ENCODE peak calls at places on chromosomes 1 and 21, in seven cellular contexts. One of them, this sample, is unnamed.

GRCh38 chr1:50060279-50060678 is 36.5 kb upstream of the AGBL4 start:
- DNase-seq in T-helper 2 cell: no peak
- DNase-seq in germinal center: no peak
- DNase-seq in C1 segment of cervical spinal cord: no peak
- DNase-seq in T-helper 17 cell: no peak
- DNase-seq in DMS79 treated with DMSO at 0.1 percent for 48 hours: peak; percentile 13
- DNase-seq in CD4-positive, alpha-beta T cell: no peak
- DNase-seq in this sample: no peak

GRCh38 chr1:191174298-191174697 is 696.6 kb upstream of the BRINP3 start:
- DNase-seq in C1 segment of cervical spinal cord: no peak
- DNase-seq in T-helper 17 cell: no peak
- DNase-seq in T-helper 2 cell: peak; percentile 1
- DNase-seq in CD4-positive, alpha-beta T cell: no peak
- DNase-seq in germinal center: no peak
- DNase-seq in DMS79 treated with DMSO at 0.1 percent for 48 hours: no peak
- DNase-seq in this sample: no peak

GRCh38 chr1:182189535-182190066 is 128.1 kb upstream of the ZNF648 start:
- DNase-seq in DMS79 treated with DMSO at 0.1 percent for 48 hours: no peak
- DNase-seq in germinal center: no peak
- DNase-seq in CD4-positive, alpha-beta T cell: no peak
- DNase-seq in C1 segment of cervical spinal cord: no peak
- DNase-seq in T-helper 2 cell: peak; percentile 78
- DNase-seq in T-helper 17 cell: no peak
- DNase-seq in this sample: no peak

GRCh38 chr1:233620065-233620464 is 6.2 kb downstream of the KCNK1 start:
- DNase-seq in germinal center: no peak
- DNase-seq in DMS79 treated with DMSO at 0.1 percent for 48 hours: no peak
- DNase-seq in C1 segment of cervical spinal cord: no peak
- DNase-seq in CD4-positive, alpha-beta T cell: no peak
- DNase-seq in T-helper 17 cell: no peak
- DNase-seq in T-helper 2 cell: peak; percentile 57
- DNase-seq in this sample: no peak

GRCh38 chr21:34695434-34695833 is 26.6 kb downstream of the CLIC6 start:
- DNase-seq in DMS79 treated with DMSO at 0.1 percent for 48 hours: no peak
- DNase-seq in germinal center: no peak
- DNase-seq in T-helper 17 cell: no peak
- DNase-seq in C1 segment of cervical spinal cord: no peak
- DNase-seq in T-helper 2 cell: no peak
- DNase-seq in CD4-positive, alpha-beta T cell: no peak
- DNase-seq in this sample: no peak

GRCh38 chr1:23528245-23528978 is 2.6 kb downstream of the E2F2 start:
- DNase-seq in T-helper 17 cell: peak; percentile 55
- DNase-seq in T-helper 2 cell: peak; percentile 87
- DNase-seq in germinal center: peak; percentile 40
- DNase-seq in DMS79 treated with DMSO at 0.1 percent for 48 hours: peak; percentile 91
- DNase-seq in C1 segment of cervical spinal cord: no peak
- DNase-seq in CD4-positive, alpha-beta T cell: peak; percentile 80
- DNase-seq in this sample: peak; percentile 85

GRCh38 chr1:151340870-151341754 is 5.9 kb downstream of the RFX5 start:
- DNase-seq in germinal center: peak; percentile 62
- DNase-seq in CD4-positive, alpha-beta T cell: no peak
- DNase-seq in DMS79 treated with DMSO at 0.1 percent for 48 hours: peak; percentile 57
- DNase-seq in T-helper 17 cell: peak; percentile 22
- DNase-seq in T-helper 2 cell: peak; percentile 79
- DNase-seq in C1 segment of cervical spinal cord: peak; percentile 51
- DNase-seq in this sample: peak; percentile 52

GRCh38 chr1:208161656-208162375 is 82.4 kb downstream of the PLXNA2 start:
- DNase-seq in T-helper 2 cell: no peak
- DNase-seq in DMS79 treated with DMSO at 0.1 percent for 48 hours: no peak
- DNase-seq in germinal center: no peak
- DNase-seq in CD4-positive, alpha-beta T cell: no peak
- DNase-seq in T-helper 17 cell: no peak
- DNase-seq in C1 segment of cervical spinal cord: no peak
- DNase-seq in this sample: no peak

GRCh38 chr1:209899948-209900347 is 38.1 kb upstream of the SYT14 start:
- DNase-seq in CD4-positive, alpha-beta T cell: no peak
- DNase-seq in T-helper 17 cell: no peak
- DNase-seq in germinal center: peak; percentile 10
- DNase-seq in T-helper 2 cell: peak; percentile 15
- DNase-seq in DMS79 treated with DMSO at 0.1 percent for 48 hours: no peak
- DNase-seq in C1 segment of cervical spinal cord: no peak
- DNase-seq in this sample: peak; percentile 27

GRCh38 chr1:8259498-8260290 is 58.2 kb upstream of the SLC45A1 start:
- DNase-seq in T-helper 17 cell: no peak
- DNase-seq in germinal center: no peak
- DNase-seq in T-helper 2 cell: no peak
- DNase-seq in DMS79 treated with DMSO at 0.1 percent for 48 hours: peak; percentile 81
- DNase-seq in CD4-positive, alpha-beta T cell: no peak
- DNase-seq in C1 segment of cervical spinal cord: no peak
- DNase-seq in this sample: no peak

GRCh38 chr1:229845410-229846138 is 219.5 kb downstream of the URB2 start:
- DNase-seq in germinal center: no peak
- DNase-seq in C1 segment of cervical spinal cord: no peak
- DNase-seq in CD4-positive, alpha-beta T cell: no peak
- DNase-seq in T-helper 2 cell: no peak
- DNase-seq in DMS79 treated with DMSO at 0.1 percent for 48 hours: no peak
- DNase-seq in T-helper 17 cell: no peak
- DNase-seq in this sample: no peak

GRCh38 chr1:160346953-160347352 is 3.8 kb downstream of the NCSTN start:
- DNase-seq in T-helper 17 cell: no peak
- DNase-seq in DMS79 treated with DMSO at 0.1 percent for 48 hours: no peak
- DNase-seq in C1 segment of cervical spinal cord: no peak
- DNase-seq in germinal center: peak; percentile 61
- DNase-seq in CD4-positive, alpha-beta T cell: no peak
- DNase-seq in T-helper 2 cell: no peak
- DNase-seq in this sample: no peak

GRCh38 chr1:1189071-1189470 is 15.4 kb downstream of the TTLL10 start:
- DNase-seq in T-helper 17 cell: no peak
- DNase-seq in DMS79 treated with DMSO at 0.1 percent for 48 hours: no peak
- DNase-seq in T-helper 2 cell: no peak
- DNase-seq in CD4-positive, alpha-beta T cell: no peak
- DNase-seq in C1 segment of cervical spinal cord: no peak
- DNase-seq in germinal center: no peak
- DNase-seq in this sample: no peak

GRCh38 chr1:170807432-170807831 is 127.9 kb upstream of the MROH9 start:
- DNase-seq in T-helper 17 cell: no peak
- DNase-seq in C1 segment of cervical spinal cord: no peak
- DNase-seq in CD4-positive, alpha-beta T cell: no peak
- DNase-seq in T-helper 2 cell: no peak
- DNase-seq in germinal center: no peak
- DNase-seq in DMS79 treated with DMSO at 0.1 percent for 48 hours: no peak
- DNase-seq in this sample: no peak

GRCh38 chr1:38243106-38243505 is 196.5 kb upstream of the POU3F1 start:
- DNase-seq in germinal center: no peak
- DNase-seq in T-helper 2 cell: no peak
- DNase-seq in C1 segment of cervical spinal cord: no peak
- DNase-seq in T-helper 17 cell: no peak
- DNase-seq in CD4-positive, alpha-beta T cell: no peak
- DNase-seq in DMS79 treated with DMSO at 0.1 percent for 48 hours: no peak
- DNase-seq in this sample: no peak

GRCh38 chr1:60978421-60979357 is 103.7 kb upstream of the NFIA start:
- DNase-seq in T-helper 17 cell: no peak
- DNase-seq in DMS79 treated with DMSO at 0.1 percent for 48 hours: peak; percentile 8
- DNase-seq in germinal center: peak; percentile 25
- DNase-seq in T-helper 2 cell: peak; percentile 56
- DNase-seq in CD4-positive, alpha-beta T cell: no peak
- DNase-seq in C1 segment of cervical spinal cord: no peak
- DNase-seq in this sample: peak; percentile 19

GRCh38 chr1:7406641-7407546 is 364.2 kb upstream of the VAMP3 start:
- DNase-seq in C1 segment of cervical spinal cord: no peak
- DNase-seq in germinal center: no peak
- DNase-seq in T-helper 17 cell: no peak
- DNase-seq in DMS79 treated with DMSO at 0.1 percent for 48 hours: no peak
- DNase-seq in CD4-positive, alpha-beta T cell: no peak
- DNase-seq in T-helper 2 cell: no peak
- DNase-seq in this sample: no peak

GRCh38 chr1:230222678-230223077 is 155.6 kb downstream of the GALNT2 start:
- DNase-seq in T-helper 17 cell: no peak
- DNase-seq in DMS79 treated with DMSO at 0.1 percent for 48 hours: no peak
- DNase-seq in germinal center: no peak
- DNase-seq in CD4-positive, alpha-beta T cell: no peak
- DNase-seq in C1 segment of cervical spinal cord: no peak
- DNase-seq in T-helper 2 cell: no peak
- DNase-seq in this sample: no peak

GRCh38 chr1:170164103-170164763 is 18.5 kb downstream of the NTMT2 start:
- DNase-seq in CD4-positive, alpha-beta T cell: no peak
- DNase-seq in DMS79 treated with DMSO at 0.1 percent for 48 hours: no peak
- DNase-seq in germinal center: no peak
- DNase-seq in C1 segment of cervical spinal cord: no peak
- DNase-seq in T-helper 2 cell: peak; percentile 1
- DNase-seq in T-helper 17 cell: no peak
- DNase-seq in this sample: no peak

GRCh38 chr1:59502009-59502691 is 205.3 kb downstream of the FGGY start:
- DNase-seq in CD4-positive, alpha-beta T cell: no peak
- DNase-seq in DMS79 treated with DMSO at 0.1 percent for 48 hours: no peak
- DNase-seq in C1 segment of cervical spinal cord: no peak
- DNase-seq in T-helper 2 cell: no peak
- DNase-seq in T-helper 17 cell: no peak
- DNase-seq in germinal center: no peak
- DNase-seq in this sample: no peak

GRCh38 chr21:26614251-26614650 is 41.2 kb upstream of the CYYR1 start:
- DNase-seq in T-helper 2 cell: no peak
- DNase-seq in C1 segment of cervical spinal cord: no peak
- DNase-seq in DMS79 treated with DMSO at 0.1 percent for 48 hours: no peak
- DNase-seq in CD4-positive, alpha-beta T cell: no peak
- DNase-seq in T-helper 17 cell: no peak
- DNase-seq in germinal center: no peak
- DNase-seq in this sample: no peak

GRCh38 chr1:2415801-2416208 is 3.4 kb upstream of the PEX10 start:
- DNase-seq in CD4-positive, alpha-beta T cell: peak; percentile 53
- DNase-seq in T-helper 2 cell: peak; percentile 75
- DNase-seq in T-helper 17 cell: no peak
- DNase-seq in germinal center: peak; percentile 34
- DNase-seq in DMS79 treated with DMSO at 0.1 percent for 48 hours: peak; percentile 67
- DNase-seq in C1 segment of cervical spinal cord: no peak
- DNase-seq in this sample: peak; percentile 53

GRCh38 chr21:36320421-36321324 is 676 bp downstream of the MORC3 start:
- DNase-seq in CD4-positive, alpha-beta T cell: no peak
- DNase-seq in T-helper 17 cell: no peak
- DNase-seq in germinal center: peak; percentile 21
- DNase-seq in DMS79 treated with DMSO at 0.1 percent for 48 hours: peak; percentile 66
- DNase-seq in T-helper 2 cell: peak; percentile 50
- DNase-seq in C1 segment of cervical spinal cord: peak; percentile 83
- DNase-seq in this sample: no peak

GRCh38 chr1:245583575-245584330 is 429.0 kb downstream of the KIF26B start:
- DNase-seq in T-helper 17 cell: no peak
- DNase-seq in CD4-positive, alpha-beta T cell: no peak
- DNase-seq in germinal center: no peak
- DNase-seq in DMS79 treated with DMSO at 0.1 percent for 48 hours: no peak
- DNase-seq in C1 segment of cervical spinal cord: no peak
- DNase-seq in T-helper 2 cell: no peak
- DNase-seq in this sample: no peak

GRCh38 chr21:20169812-20170576 is 828.2 kb upstream of the NCAM2 start:
- DNase-seq in CD4-positive, alpha-beta T cell: no peak
- DNase-seq in DMS79 treated with DMSO at 0.1 percent for 48 hours: no peak
- DNase-seq in germinal center: no peak
- DNase-seq in T-helper 17 cell: no peak
- DNase-seq in T-helper 2 cell: no peak
- DNase-seq in C1 segment of cervical spinal cord: no peak
- DNase-seq in this sample: no peak

GRCh38 chr1:2330511-2331199 is 60.7 kb downstream of the MORN1 start:
- DNase-seq in T-helper 2 cell: no peak
- DNase-seq in germinal center: no peak
- DNase-seq in C1 segment of cervical spinal cord: no peak
- DNase-seq in T-helper 17 cell: no peak
- DNase-seq in CD4-positive, alpha-beta T cell: no peak
- DNase-seq in DMS79 treated with DMSO at 0.1 percent for 48 hours: no peak
- DNase-seq in this sample: no peak

GRCh38 chr1:44507490-44508396 is 102.7 kb downstream of the RNF220 start:
- DNase-seq in CD4-positive, alpha-beta T cell: no peak
- DNase-seq in DMS79 treated with DMSO at 0.1 percent for 48 hours: no peak
- DNase-seq in germinal center: no peak
- DNase-seq in T-helper 17 cell: no peak
- DNase-seq in T-helper 2 cell: no peak
- DNase-seq in C1 segment of cervical spinal cord: peak; percentile 77
- DNase-seq in this sample: no peak